ENCODE peak calls at places on chromosomes 13 and 19, in ten cellular contexts. J is NB4, R is endothelial cell, A is A549, E is osteocyte, B is AG09319, C is body of pancreas, K is lower lobe of right lung, Z is RWPE1, U is mucosa of descending colon. M is an unnamed sample.
A peak's percentile ranks its signal among the peaks of the same experiment; 100 is the strongest.

GRCh38 chr13:97116754-97117153 is 105.4 kb upstream of the MBNL2 start:
- DNase-seq in J (no peak), K (no peak), Z (peak; percentile 36), B (no peak), R (no peak), A (no peak), E (no peak), U (no peak), C (no peak), M (no peak)

GRCh38 chr19:24159707-24160106 is 72.7 kb downstream of the ZNF254 start:
- DNase-seq in J (peak; percentile 23), Z (peak; percentile 6), K (no peak), C (no peak), U (no peak), R (no peak), A (no peak), E (no peak), B (no peak), M (no peak)

GRCh38 chr19:41701401-41702075 is 6.9 kb upstream of the CEACAM5 start:
- DNase-seq in Z (no peak), K (no peak), C (peak; percentile 21), A (peak; percentile 58), B (no peak), J (peak; percentile 39), U (no peak), R (peak; percentile 53), E (peak; percentile 59), M (peak; percentile 63)

GRCh38 chr19:5109560-5109959 is 140.6 kb downstream of the KDM4B start:
- DNase-seq in A (no peak), Z (no peak), U (no peak), R (no peak), E (no peak), K (no peak), J (no peak), C (no peak), B (no peak), M (no peak)

GRCh38 chr13:30870049-30870884 is 35.8 kb upstream of the MEDAG start:
- DNase-seq in R (no peak), J (peak; percentile 70), Z (peak; percentile 56), B (peak; percentile 93), C (peak; percentile 40), U (peak; percentile 75), A (no peak), K (no peak), E (peak; percentile 95), M (peak; percentile 21)

GRCh38 chr13:60756306-60756705 is 359.3 kb downstream of the TDRD3 start:
- DNase-seq in C (no peak), K (no peak), R (no peak), A (no peak), J (no peak), U (no peak), E (no peak), B (no peak), Z (no peak), M (no peak)

GRCh38 chr13:67416047-67416925 is 186.2 kb upstream of the PCDH9 start:
- DNase-seq in Z (peak; percentile 1), U (no peak), E (no peak), J (peak; percentile 29), K (peak; percentile 54), B (no peak), C (peak; percentile 29), A (peak; percentile 4), R (peak; percentile 69), M (peak; percentile 6)

GRCh38 chr19:43534811-43535761 is 2.1 kb downstream of the ZNF575 start:
- DNase-seq in Z (no peak), E (peak; percentile 86), K (peak; percentile 63), U (peak; percentile 77), A (peak; percentile 59), C (peak; percentile 79), B (no peak), R (peak; percentile 79), J (peak; percentile 34), M (peak; percentile 37)

GRCh38 chr13:71360041-71360440 is 507.0 kb downstream of the DACH1 start:
- DNase-seq in B (no peak), E (no peak), C (no peak), J (no peak), R (no peak), U (no peak), A (no peak), K (no peak), Z (no peak), M (no peak)

GRCh38 chr19:36046443-36047050 is 7.5 kb downstream of the THAP8 start:
- DNase-seq in C (no peak), Z (no peak), B (no peak), R (no peak), J (no peak), K (no peak), E (no peak), A (no peak), U (no peak), M (no peak)

GRCh38 chr19:4582980-4583842 is 23.7 kb upstream of the SEMA6B start:
- DNase-seq in K (no peak), E (no peak), C (no peak), R (no peak), A (no peak), U (no peak), B (no peak), J (no peak), Z (no peak), M (no peak)

GRCh38 chr19:53196777-53197396 is 3.7 kb upstream of the ZNF665 start:
- DNase-seq in A (no peak), Z (peak; percentile 92), B (peak; percentile 72), U (peak; percentile 98), C (peak; percentile 99), R (peak; percentile 91), K (peak; percentile 99), E (peak; percentile 98), J (peak; percentile 91), M (peak; percentile 96)

GRCh38 chr19:55256562-55257460 is 2.0 kb downstream of the PPP6R1 start:
- DNase-seq in C (no peak), Z (no peak), R (no peak), B (no peak), E (no peak), A (no peak), U (peak; percentile 43), J (peak; percentile 43), K (no peak), M (no peak)

GRCh38 chr19:39843919-39844793 is 2.0 kb downstream of the FBL start:
- DNase-seq in J (peak; percentile 55), B (peak; percentile 18), Z (no peak), U (no peak), A (peak; percentile 89), E (no peak), C (no peak), R (peak; percentile 36), K (no peak), M (peak; percentile 45)

GRCh38 chr19:44850641-44851109 is 4.6 kb downstream of the NECTIN2 start:
- DNase-seq in J (no peak), B (no peak), R (no peak), Z (no peak), K (no peak), E (no peak), U (no peak), A (no peak), C (peak; percentile 72), M (no peak)

GRCh38 chr19:38514812-38515633 is 81.5 kb downstream of the RYR1 start:
- DNase-seq in Z (peak; percentile 79), A (peak; percentile 98), C (peak; percentile 78), J (peak; percentile 61), B (peak; percentile 5), R (peak; percentile 85), U (peak; percentile 75), K (peak; percentile 81), E (no peak), M (peak; percentile 88)

GRCh38 chr19:46193678-46194077 is 35.9 kb upstream of the IGFL1 start:
- DNase-seq in C (no peak), A (no peak), J (peak; percentile 77), B (no peak), Z (no peak), R (no peak), U (no peak), E (no peak), K (no peak), M (no peak)

GRCh38 chr13:73189766-73190165 is 131.0 kb downstream of the KLF5 start:
- DNase-seq in K (no peak), C (no peak), A (no peak), U (no peak), B (no peak), E (no peak), R (no peak), J (no peak), Z (no peak), M (no peak)

DNA sequence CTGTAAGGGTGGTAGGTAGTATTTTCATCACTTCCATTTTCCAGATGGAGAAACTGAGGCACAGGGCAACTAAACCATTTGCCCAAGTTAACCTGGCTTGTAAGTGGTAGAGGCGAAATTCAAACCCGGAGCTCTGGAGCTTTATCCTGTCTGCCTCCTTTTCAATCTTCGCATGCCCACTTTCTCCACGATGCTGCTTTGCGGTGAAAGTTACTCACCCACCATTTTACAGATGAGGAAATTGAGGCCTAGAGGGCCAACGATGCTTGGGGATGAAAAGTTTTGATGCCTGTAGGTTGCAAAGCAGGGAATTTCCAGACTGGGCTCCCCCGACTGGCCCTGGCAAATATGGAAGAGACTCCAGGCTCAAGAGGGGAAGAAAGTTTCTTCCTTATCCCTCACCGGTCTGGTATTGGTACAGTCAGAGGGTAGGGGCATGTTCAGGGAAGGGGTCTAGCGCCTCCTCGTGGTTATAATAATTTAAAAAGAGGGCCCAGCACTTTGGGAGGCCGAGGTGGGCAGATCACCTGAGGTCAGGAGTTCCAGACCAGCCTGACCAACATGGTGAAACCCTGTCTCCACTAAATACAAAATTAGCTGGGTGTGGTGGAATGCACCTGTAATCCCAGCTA is 1.9 kb upstream of the SH2D3A start:
- DNase-seq in A (no peak), Z (no peak), U (peak; percentile 15), C (peak; percentile 26), B (no peak), K (no peak), R (no peak), J (peak; percentile 29), E (no peak), M (no peak)
- TF ChIP-seq CTCF in A (peak; percentile 26), Z (peak; percentile 17), U (no peak), C (peak; percentile 51), B (peak; percentile 30), K (peak; percentile 40), R (peak; percentile 31), J (peak; percentile 1), E (peak; percentile 51), M (no peak)

GRCh38 chr19:2735374-2735773 is 4.4 kb downstream of the SLC39A3 start:
- DNase-seq in Z (no peak), B (no peak), C (no peak), J (no peak), K (no peak), U (no peak), A (no peak), R (no peak), E (no peak), M (no peak)
- TF ChIP-seq CTCF in Z (no peak), B (no peak), C (no peak), J (no peak), K (no peak), U (no peak), A (no peak), R (no peak), E (no peak), M (no peak)

GRCh38 chr19:49106648-49107135 is 7.5 kb upstream of the LIN7B start:
- DNase-seq in E (no peak), R (peak; percentile 68), C (peak; percentile 67), U (no peak), K (peak; percentile 71), Z (no peak), A (peak; percentile 69), J (peak; percentile 70), B (no peak), M (peak; percentile 71)
- TF ChIP-seq CTCF in E (peak; percentile 84), R (peak; percentile 82), C (peak; percentile 63), U (peak; percentile 51), K (peak; percentile 76), Z (peak; percentile 85), A (peak; percentile 93), J (peak; percentile 62), B (peak; percentile 83), M (peak; percentile 94)

GRCh38 chr19:18520848-18521691 is 800 bp downstream of the ELL start:
- DNase-seq in E (no peak), Z (no peak), U (peak; percentile 79), J (peak; percentile 46), K (no peak), A (no peak), B (no peak), R (peak; percentile 30), C (peak; percentile 41), M (no peak)
- TF ChIP-seq CTCF in E (no peak), Z (no peak), U (no peak), J (no peak), K (no peak), A (no peak), B (no peak), R (no peak), C (no peak), M (peak; percentile 7)

M was measured in Calu3.